ENCODE peak calls at places on chromosome 14, in nine cellular contexts. One of them, this sample, is unnamed.

GRCh38 chr14:64707661-64708060 is 3.4 kb downstream of the PLEKHG3 start:
- DNase-seq in ovary: no peak
- DNase-seq in uterus: no peak
- DNase-seq in A172: peak; percentile 62
- DNase-seq in CD4-positive, CD25-positive, alpha-beta regulatory T cell: no peak
- DNase-seq in fibroblast of mammary gland: peak; percentile 85
- DNase-seq in mesenteric fat pad: peak; percentile 28
- DNase-seq in iPS-NIHi11: no peak
- DNase-seq in choroid plexus epithelial cell: peak; percentile 88
- DNase-seq in this sample: no peak

GRCh38 chr14:102911991-102912761 is 10.3 kb upstream of the AMN start:
- DNase-seq in iPS-NIHi11: no peak
- DNase-seq in fibroblast of mammary gland: no peak
- DNase-seq in CD4-positive, CD25-positive, alpha-beta regulatory T cell: no peak
- DNase-seq in mesenteric fat pad: no peak
- DNase-seq in A172: no peak
- DNase-seq in choroid plexus epithelial cell: no peak
- DNase-seq in uterus: no peak
- DNase-seq in ovary: no peak
- DNase-seq in this sample: no peak

GRCh38 chr14:22179190-22179589 is 409.8 kb downstream of the DAD1 start:
- DNase-seq in fibroblast of mammary gland: peak; percentile 15
- DNase-seq in ovary: no peak
- DNase-seq in mesenteric fat pad: no peak
- DNase-seq in iPS-NIHi11: no peak
- DNase-seq in A172: no peak
- DNase-seq in uterus: no peak
- DNase-seq in CD4-positive, CD25-positive, alpha-beta regulatory T cell: no peak
- DNase-seq in choroid plexus epithelial cell: no peak
- DNase-seq in this sample: no peak

GRCh38 chr14:53391631-53392030 is 238.5 kb upstream of the DDHD1 start:
- DNase-seq in A172: peak; percentile 86
- DNase-seq in iPS-NIHi11: no peak
- DNase-seq in uterus: no peak
- DNase-seq in ovary: no peak
- DNase-seq in fibroblast of mammary gland: peak; percentile 98
- DNase-seq in CD4-positive, CD25-positive, alpha-beta regulatory T cell: no peak
- DNase-seq in choroid plexus epithelial cell: peak; percentile 35
- DNase-seq in mesenteric fat pad: no peak
- DNase-seq in this sample: no peak

GRCh38 chr14:98798099-98798498 is 473.9 kb downstream of the BCL11B start:
- DNase-seq in iPS-NIHi11: no peak
- DNase-seq in uterus: no peak
- DNase-seq in ovary: no peak
- DNase-seq in choroid plexus epithelial cell: no peak
- DNase-seq in A172: no peak
- DNase-seq in CD4-positive, CD25-positive, alpha-beta regulatory T cell: no peak
- DNase-seq in fibroblast of mammary gland: no peak
- DNase-seq in mesenteric fat pad: no peak
- DNase-seq in this sample: no peak

GRCh38 chr14:98177551-98177950 is 1094.4 kb downstream of the BCL11B start:
- DNase-seq in mesenteric fat pad: no peak
- DNase-seq in fibroblast of mammary gland: no peak
- DNase-seq in iPS-NIHi11: no peak
- DNase-seq in choroid plexus epithelial cell: no peak
- DNase-seq in CD4-positive, CD25-positive, alpha-beta regulatory T cell: no peak
- DNase-seq in uterus: no peak
- DNase-seq in ovary: no peak
- DNase-seq in A172: no peak
- DNase-seq in this sample: no peak

GRCh38 chr14:51448831-51449665 is 202.7 kb upstream of the FRMD6 start:
- DNase-seq in A172: no peak
- DNase-seq in mesenteric fat pad: no peak
- DNase-seq in iPS-NIHi11: no peak
- DNase-seq in fibroblast of mammary gland: peak; percentile 87
- DNase-seq in choroid plexus epithelial cell: peak; percentile 52
- DNase-seq in CD4-positive, CD25-positive, alpha-beta regulatory T cell: no peak
- DNase-seq in uterus: no peak
- DNase-seq in ovary: peak; percentile 32
- DNase-seq in this sample: peak; percentile 57

GRCh38 chr14:35220920-35221319 is 71.3 kb upstream of the PSMA6 start:
- DNase-seq in uterus: no peak
- DNase-seq in ovary: no peak
- DNase-seq in mesenteric fat pad: no peak
- DNase-seq in A172: no peak
- DNase-seq in choroid plexus epithelial cell: no peak
- DNase-seq in iPS-NIHi11: no peak
- DNase-seq in CD4-positive, CD25-positive, alpha-beta regulatory T cell: no peak
- DNase-seq in fibroblast of mammary gland: no peak
- DNase-seq in this sample: no peak

GRCh38 chr14:66099931-66100330 is 386.2 kb upstream of the CCDC196 start:
- DNase-seq in mesenteric fat pad: no peak
- DNase-seq in choroid plexus epithelial cell: no peak
- DNase-seq in fibroblast of mammary gland: no peak
- DNase-seq in iPS-NIHi11: no peak
- DNase-seq in A172: no peak
- DNase-seq in uterus: no peak
- DNase-seq in ovary: no peak
- DNase-seq in CD4-positive, CD25-positive, alpha-beta regulatory T cell: no peak
- DNase-seq in this sample: no peak

GRCh38 chr14:64506751-64507150 is 2.2 kb downstream of the ZBTB1 start:
- DNase-seq in fibroblast of mammary gland: no peak
- DNase-seq in iPS-NIHi11: no peak
- DNase-seq in CD4-positive, CD25-positive, alpha-beta regulatory T cell: no peak
- DNase-seq in A172: no peak
- DNase-seq in ovary: no peak
- DNase-seq in mesenteric fat pad: no peak
- DNase-seq in choroid plexus epithelial cell: no peak
- DNase-seq in uterus: no peak
- DNase-seq in this sample: no peak

GRCh38 chr14:74421997-74422396 is 4.0 kb downstream of the SYNDIG1L start:
- DNase-seq in mesenteric fat pad: no peak
- DNase-seq in A172: no peak
- DNase-seq in ovary: no peak
- DNase-seq in fibroblast of mammary gland: no peak
- DNase-seq in choroid plexus epithelial cell: no peak
- DNase-seq in uterus: no peak
- DNase-seq in CD4-positive, CD25-positive, alpha-beta regulatory T cell: no peak
- DNase-seq in iPS-NIHi11: no peak
- DNase-seq in this sample: no peak

GRCh38 chr14:39212034-39212433 is 21.7 kb upstream of the MIA2 start:
- DNase-seq in choroid plexus epithelial cell: no peak
- DNase-seq in ovary: no peak
- DNase-seq in uterus: no peak
- DNase-seq in fibroblast of mammary gland: peak; percentile 23
- DNase-seq in mesenteric fat pad: no peak
- DNase-seq in iPS-NIHi11: no peak
- DNase-seq in CD4-positive, CD25-positive, alpha-beta regulatory T cell: no peak
- DNase-seq in A172: peak; percentile 46
- DNase-seq in this sample: no peak

This sample was measured in heart right ventricle.